ENCODE peak calls at places on chromosomes 7 and 10, in six cellular contexts. One of them, this sample, is unnamed.

GRCh38 chr10:88968316-88968882 is 15.8 kb upstream of the ACTA2 start:
- DNase-seq in fibroblast of mammary gland: no peak
- DNase-seq in lower leg skin: no peak
- DNase-seq in gastrocnemius medialis: no peak
- DNase-seq in cardiac muscle cell: no peak
- DNase-seq in fibroblast of lung: no peak
- DNase-seq in this sample: no peak

GRCh38 chr7:121504478-121504877 is 108.4 kb upstream of the FAM3C start:
- DNase-seq in fibroblast of mammary gland: peak; percentile 87
- DNase-seq in lower leg skin: no peak
- DNase-seq in gastrocnemius medialis: peak; percentile 10
- DNase-seq in cardiac muscle cell: peak; percentile 88
- DNase-seq in fibroblast of lung: peak; percentile 93
- DNase-seq in this sample: peak; percentile 51

GRCh38 chr7:92874567-92874966 is 38.2 kb upstream of the CDK6 start:
- DNase-seq in fibroblast of mammary gland: no peak
- DNase-seq in lower leg skin: no peak
- DNase-seq in gastrocnemius medialis: no peak
- DNase-seq in cardiac muscle cell: peak; percentile 27
- DNase-seq in fibroblast of lung: peak; percentile 85
- DNase-seq in this sample: no peak

GRCh38 chr7:145732521-145732920 is 384.1 kb upstream of the CNTNAP2 start:
- DNase-seq in fibroblast of mammary gland: no peak
- DNase-seq in lower leg skin: no peak
- DNase-seq in gastrocnemius medialis: no peak
- DNase-seq in cardiac muscle cell: no peak
- DNase-seq in fibroblast of lung: no peak
- DNase-seq in this sample: no peak

GRCh38 chr10:73773152-73773879 is 8.5 kb upstream of the CHCHD1 start:
- DNase-seq in fibroblast of mammary gland: peak; percentile 10
- DNase-seq in lower leg skin: no peak
- DNase-seq in gastrocnemius medialis: no peak
- DNase-seq in cardiac muscle cell: no peak
- DNase-seq in fibroblast of lung: no peak
- DNase-seq in this sample: no peak

GRCh38 chr10:89633484-89633883 is 11.6 kb downstream of the PANK1 start:
- DNase-seq in fibroblast of mammary gland: peak; percentile 85
- DNase-seq in lower leg skin: no peak
- DNase-seq in gastrocnemius medialis: peak; percentile 71
- DNase-seq in cardiac muscle cell: peak; percentile 72
- DNase-seq in fibroblast of lung: peak; percentile 83
- DNase-seq in this sample: peak; percentile 52

GRCh38 chr10:34916368-34916767 is 101.3 kb upstream of the PARD3 start:
- DNase-seq in fibroblast of mammary gland: peak; percentile 94
- DNase-seq in lower leg skin: no peak
- DNase-seq in gastrocnemius medialis: no peak
- DNase-seq in cardiac muscle cell: peak; percentile 68
- DNase-seq in fibroblast of lung: peak; percentile 94
- DNase-seq in this sample: peak; percentile 71

GRCh38 chr10:130899856-130900255 is 411.7 kb downstream of the TCERG1L start:
- DNase-seq in fibroblast of mammary gland: no peak
- DNase-seq in lower leg skin: peak; percentile 64
- DNase-seq in gastrocnemius medialis: no peak
- DNase-seq in cardiac muscle cell: no peak
- DNase-seq in fibroblast of lung: no peak
- DNase-seq in this sample: no peak

GRCh38 chr10:84659497-84660276 is 331.3 kb downstream of the CCSER2 start:
- DNase-seq in fibroblast of mammary gland: no peak
- DNase-seq in lower leg skin: peak; percentile 78
- DNase-seq in gastrocnemius medialis: no peak
- DNase-seq in cardiac muscle cell: no peak
- DNase-seq in fibroblast of lung: no peak
- DNase-seq in this sample: no peak

GRCh38 chr10:78472542-78472890 is 438.9 kb downstream of the RPS24 start:
- DNase-seq in fibroblast of mammary gland: no peak
- DNase-seq in lower leg skin: no peak
- DNase-seq in gastrocnemius medialis: no peak
- DNase-seq in cardiac muscle cell: no peak
- DNase-seq in fibroblast of lung: no peak
- DNase-seq in this sample: no peak

GRCh38 chr7:113907617-113908016 is 11.2 kb downstream of the PPP1R3A start:
- DNase-seq in fibroblast of mammary gland: no peak
- DNase-seq in lower leg skin: no peak
- DNase-seq in gastrocnemius medialis: no peak
- DNase-seq in cardiac muscle cell: no peak
- DNase-seq in fibroblast of lung: no peak
- DNase-seq in this sample: no peak

GRCh38 chr7:111394891-111395290 is 167.4 kb downstream of the IMMP2L start:
- DNase-seq in fibroblast of mammary gland: no peak
- DNase-seq in lower leg skin: no peak
- DNase-seq in gastrocnemius medialis: no peak
- DNase-seq in cardiac muscle cell: no peak
- DNase-seq in fibroblast of lung: no peak
- DNase-seq in this sample: no peak

GRCh38 chr7:3995187-3995586 is 686.9 kb upstream of the FOXK1 start:
- DNase-seq in fibroblast of mammary gland: no peak
- DNase-seq in lower leg skin: no peak
- DNase-seq in gastrocnemius medialis: no peak
- DNase-seq in cardiac muscle cell: no peak
- DNase-seq in fibroblast of lung: no peak
- DNase-seq in this sample: no peak

GRCh38 chr10:19719320-19719719 is 96.9 kb upstream of the PLXDC2 start:
- DNase-seq in fibroblast of mammary gland: peak; percentile 95
- DNase-seq in lower leg skin: no peak
- DNase-seq in gastrocnemius medialis: no peak
- DNase-seq in cardiac muscle cell: peak; percentile 81
- DNase-seq in fibroblast of lung: peak; percentile 91
- DNase-seq in this sample: no peak

GRCh38 chr7:142460402-142461117 is 202.7 kb upstream of the PRSS58 start:
- DNase-seq in fibroblast of mammary gland: peak; percentile 81
- DNase-seq in lower leg skin: no peak
- DNase-seq in gastrocnemius medialis: no peak
- DNase-seq in cardiac muscle cell: no peak
- DNase-seq in fibroblast of lung: peak; percentile 70
- DNase-seq in this sample: no peak

GRCh38 chr7:141785711-141786552 is 4.1 kb upstream of the TAS2R5 start:
- DNase-seq in fibroblast of mammary gland: peak; percentile 64
- DNase-seq in lower leg skin: no peak
- DNase-seq in gastrocnemius medialis: no peak
- DNase-seq in cardiac muscle cell: peak; percentile 70
- DNase-seq in fibroblast of lung: peak; percentile 41
- DNase-seq in this sample: peak; percentile 5

GRCh38 chr7:232571-233455 is 40.4 kb downstream of the FAM20C start:
- DNase-seq in fibroblast of mammary gland: peak; percentile 66
- DNase-seq in lower leg skin: no peak
- DNase-seq in gastrocnemius medialis: peak; percentile 36
- DNase-seq in cardiac muscle cell: peak; percentile 80
- DNase-seq in fibroblast of lung: peak; percentile 79
- DNase-seq in this sample: no peak

GRCh38 chr7:229184-229964 is 37.0 kb downstream of the FAM20C start:
- DNase-seq in fibroblast of mammary gland: peak; percentile 96
- DNase-seq in lower leg skin: peak; percentile 94
- DNase-seq in gastrocnemius medialis: peak; percentile 73
- DNase-seq in cardiac muscle cell: peak; percentile 97
- DNase-seq in fibroblast of lung: peak; percentile 99
- DNase-seq in this sample: peak; percentile 33

GRCh38 chr7:231858-232246 is 39.5 kb downstream of the FAM20C start:
- DNase-seq in fibroblast of mammary gland: no peak
- DNase-seq in lower leg skin: no peak
- DNase-seq in gastrocnemius medialis: no peak
- DNase-seq in cardiac muscle cell: no peak
- DNase-seq in fibroblast of lung: no peak
- DNase-seq in this sample: no peak

GRCh38 chr7:230274-230673 is 37.9 kb downstream of the FAM20C start:
- DNase-seq in fibroblast of mammary gland: no peak
- DNase-seq in lower leg skin: no peak
- DNase-seq in gastrocnemius medialis: no peak
- DNase-seq in cardiac muscle cell: no peak
- DNase-seq in fibroblast of lung: no peak
- DNase-seq in this sample: no peak

DNA sequence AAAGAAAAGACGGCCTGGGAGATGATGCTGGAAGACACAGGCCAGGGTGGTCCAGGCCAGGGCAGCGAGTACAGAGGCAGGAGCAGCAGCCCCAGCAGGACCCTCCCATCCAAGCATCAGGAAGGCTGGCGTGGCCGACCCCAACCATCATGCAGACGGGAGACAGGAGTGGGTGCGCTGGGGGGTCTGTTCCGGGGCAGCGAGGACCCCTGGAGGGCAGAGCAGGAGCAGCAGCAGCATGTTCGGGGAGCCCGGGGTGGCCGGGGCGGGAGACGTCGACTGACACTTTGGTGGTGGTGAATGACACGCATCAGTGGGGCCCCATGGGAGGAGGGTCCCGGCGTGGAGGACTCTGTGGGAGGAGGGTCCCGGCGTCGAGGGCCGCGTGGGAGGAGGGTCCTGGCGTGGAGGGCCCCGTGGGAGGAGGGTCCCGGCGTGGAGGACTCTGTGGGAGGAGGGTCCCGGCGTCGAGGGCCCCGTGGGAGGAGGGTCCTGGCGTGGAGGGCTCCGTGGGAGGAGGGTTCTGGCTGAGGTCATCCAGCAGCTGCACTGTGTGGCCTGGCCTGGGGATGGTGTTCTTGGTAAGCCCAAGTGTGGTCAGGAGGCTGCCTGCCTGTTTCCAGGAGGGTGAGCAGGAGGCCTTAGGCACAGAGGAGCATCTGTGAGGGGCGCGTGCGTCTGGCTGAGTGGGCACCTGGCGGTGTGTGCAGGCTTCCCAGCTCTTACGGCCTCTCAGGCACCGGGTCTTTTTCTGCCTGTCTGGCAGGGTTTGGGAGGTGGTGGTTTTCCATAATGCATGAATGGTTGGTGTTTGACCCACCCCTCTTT is 38.9 kb downstream of the FAM20C start:
- DNase-seq in fibroblast of mammary gland: peak; percentile 42
- DNase-seq in lower leg skin: no peak
- DNase-seq in gastrocnemius medialis: no peak
- DNase-seq in cardiac muscle cell: no peak
- DNase-seq in fibroblast of lung: peak; percentile 49
- DNase-seq in this sample: no peak
- TF ChIP-seq CTCF in fibroblast of mammary gland: peak; percentile 24
- TF ChIP-seq CTCF in lower leg skin: no peak
- TF ChIP-seq CTCF in gastrocnemius medialis: peak; percentile 7
- TF ChIP-seq CTCF in cardiac muscle cell: peak; percentile 36
- TF ChIP-seq CTCF in fibroblast of lung: peak; percentile 5
- TF ChIP-seq CTCF in this sample: peak; percentile 30

DNA sequence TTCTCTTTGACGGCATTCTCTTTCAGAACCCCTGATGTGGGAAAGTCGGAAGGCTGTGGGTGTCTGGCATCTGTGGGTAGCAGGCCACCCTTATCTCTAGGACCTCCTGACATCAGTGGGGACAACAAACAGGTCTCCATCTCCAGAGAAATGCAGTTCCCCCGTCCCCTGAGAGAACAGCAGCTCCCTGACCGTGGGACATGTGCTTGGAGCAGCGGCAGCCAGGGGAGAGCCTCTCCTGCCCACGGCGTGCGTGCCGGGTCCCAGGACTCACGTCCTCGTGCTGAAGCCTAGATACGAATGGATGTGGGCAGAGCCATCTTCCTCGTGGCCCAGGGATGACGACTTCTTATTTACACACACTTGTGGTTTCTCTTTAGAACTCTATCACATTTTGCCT is 133.0 kb downstream of the FGFR2 start:
- DNase-seq in fibroblast of mammary gland: no peak
- DNase-seq in lower leg skin: peak; percentile 50
- DNase-seq in gastrocnemius medialis: no peak
- DNase-seq in cardiac muscle cell: no peak
- DNase-seq in fibroblast of lung: no peak
- DNase-seq in this sample: no peak
- TF ChIP-seq CTCF in fibroblast of mammary gland: no peak
- TF ChIP-seq CTCF in lower leg skin: no peak
- TF ChIP-seq CTCF in gastrocnemius medialis: no peak
- TF ChIP-seq CTCF in cardiac muscle cell: no peak
- TF ChIP-seq CTCF in fibroblast of lung: no peak
- TF ChIP-seq CTCF in this sample: no peak

DNA sequence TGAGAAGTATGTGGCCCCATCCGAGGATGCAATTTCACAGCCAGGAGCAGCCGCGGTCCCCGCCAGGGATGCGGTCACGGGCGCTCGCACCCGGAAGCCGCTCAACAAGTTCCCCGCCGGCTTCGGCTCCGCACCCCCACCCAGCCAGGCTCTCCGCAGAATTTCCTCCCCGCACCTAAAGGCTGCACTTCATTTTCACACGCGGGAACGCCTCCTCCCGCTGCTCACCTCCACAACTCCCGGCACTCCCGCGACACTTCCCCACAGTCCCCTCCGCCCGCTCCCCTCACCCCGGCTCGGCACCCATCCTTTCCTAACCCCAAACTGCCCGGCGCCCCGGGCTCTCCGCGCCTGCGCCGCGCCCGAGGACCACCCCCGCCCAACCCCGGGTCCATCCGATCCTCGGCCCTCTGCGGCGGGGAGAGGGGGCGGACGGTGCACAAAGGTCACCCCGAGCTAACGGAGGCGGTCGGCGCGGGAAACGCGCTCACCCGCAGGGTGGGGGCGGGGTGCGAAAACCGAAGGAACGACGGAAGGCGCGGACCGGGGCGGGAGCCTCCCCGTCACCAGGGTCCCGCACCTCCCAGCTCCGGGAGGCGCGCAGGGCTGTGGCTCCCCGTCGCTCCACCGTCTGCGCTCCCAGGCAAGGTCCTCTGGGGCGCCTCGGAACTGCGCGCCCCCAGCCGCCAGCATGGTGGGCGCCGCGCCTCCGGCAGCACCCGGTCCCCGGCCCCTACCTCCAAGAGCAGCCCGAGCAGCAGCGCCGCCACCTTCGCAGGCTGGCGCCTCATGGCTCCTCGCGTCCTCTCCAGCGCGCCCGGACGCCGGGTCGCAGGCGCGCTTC is 546 bp downstream of the VOPP1 start:
- DNase-seq in fibroblast of mammary gland: peak; percentile 20
- DNase-seq in lower leg skin: peak; percentile 94
- DNase-seq in gastrocnemius medialis: peak; percentile 51
- DNase-seq in cardiac muscle cell: peak; percentile 57
- DNase-seq in fibroblast of lung: peak; percentile 59
- DNase-seq in this sample: no peak
- TF ChIP-seq CTCF in fibroblast of mammary gland: no peak
- TF ChIP-seq CTCF in lower leg skin: no peak
- TF ChIP-seq CTCF in gastrocnemius medialis: peak; percentile 15
- TF ChIP-seq CTCF in cardiac muscle cell: no peak
- TF ChIP-seq CTCF in fibroblast of lung: no peak
- TF ChIP-seq CTCF in this sample: no peak

DNA sequence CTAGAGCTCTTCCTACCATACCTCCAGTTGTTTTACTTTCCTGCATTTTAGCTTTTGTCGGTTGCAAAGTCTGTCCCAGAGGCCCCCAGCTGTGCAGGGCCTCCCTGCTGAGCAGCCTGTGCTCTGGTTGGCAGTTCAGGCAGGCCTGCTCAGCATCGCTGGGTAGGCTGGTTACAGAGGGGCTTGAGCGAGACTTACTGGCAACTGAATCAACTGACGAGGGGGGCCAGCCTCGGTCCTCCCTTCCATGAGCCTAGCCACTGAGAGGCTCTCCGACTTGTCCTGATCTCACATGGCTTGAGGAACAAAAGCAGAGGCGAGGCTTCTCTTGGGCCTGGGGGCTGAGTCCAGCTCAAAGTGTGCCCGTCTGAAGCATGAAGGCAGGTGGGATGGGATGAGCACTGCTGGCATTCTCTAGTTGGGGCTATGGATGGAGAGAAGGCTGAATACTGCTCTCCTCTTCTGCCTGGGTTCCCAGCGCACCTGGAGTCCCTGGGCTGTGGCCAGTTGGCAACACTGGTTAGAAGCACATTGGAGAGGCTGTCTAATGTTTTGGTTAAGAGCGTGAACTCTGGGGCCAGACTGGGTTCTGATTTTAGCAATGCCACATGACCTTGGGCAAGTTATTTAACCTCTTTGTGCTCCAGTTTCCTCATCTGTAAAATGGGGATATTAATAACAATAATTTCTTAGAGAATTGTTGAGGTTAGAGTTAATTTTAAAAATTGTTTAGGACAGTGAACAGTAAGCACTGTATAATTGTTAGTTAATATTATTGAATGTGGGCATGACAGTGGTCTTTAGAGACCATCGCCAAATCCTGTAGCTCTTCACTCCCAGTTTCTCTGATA is 6.9 kb upstream of the SFRP5 start:
- DNase-seq in fibroblast of mammary gland: no peak
- DNase-seq in lower leg skin: no peak
- DNase-seq in gastrocnemius medialis: no peak
- DNase-seq in cardiac muscle cell: no peak
- DNase-seq in fibroblast of lung: no peak
- DNase-seq in this sample: no peak
- TF ChIP-seq CTCF in fibroblast of mammary gland: no peak
- TF ChIP-seq CTCF in lower leg skin: no peak
- TF ChIP-seq CTCF in gastrocnemius medialis: no peak
- TF ChIP-seq CTCF in cardiac muscle cell: no peak
- TF ChIP-seq CTCF in fibroblast of lung: no peak
- TF ChIP-seq CTCF in this sample: no peak

This sample was measured in AG04449.